ENCODE peak calls at places on chromosomes 12 and 14, in eight cellular contexts. A, F, G, P, H, I, D and X are unnamed samples.

GRCh38 chr14:95226801-95227200 is 69.5 kb upstream of the DICER1 start:
- DNase-seq in A (no peak), F (no peak), G (no peak), P (no peak), H (no peak), I (no peak), D (peak; percentile 76), X (no peak)

GRCh38 chr12:58914457-58914856 is 5.8 kb downstream of the LRIG3 start:
- DNase-seq in A (no peak), F (no peak), G (no peak), P (no peak), H (no peak), I (no peak), D (no peak), X (no peak)

GRCh38 chr12:93177208-93178153 is 200.2 kb upstream of the NUDT4 start:
- DNase-seq in A (peak; percentile 85), F (no peak), G (no peak), P (no peak), H (no peak), I (no peak), D (no peak), X (no peak)

GRCh38 chr12:2376855-2377657 is 324.3 kb downstream of the CACNA1C start:
- DNase-seq in A (no peak), F (no peak), G (no peak), P (no peak), H (no peak), I (no peak), D (no peak), X (no peak)

GRCh38 chr12:126582231-126582630 is 1517.0 kb downstream of the AACS start:
- DNase-seq in A (peak; percentile 0), F (peak; percentile 58), G (no peak), P (no peak), H (peak; percentile 53), I (no peak), D (peak; percentile 1), X (no peak)

GRCh38 chr14:72164420-72165150 is 232.4 kb downstream of the RGS6 start:
- DNase-seq in A (no peak), F (no peak), G (no peak), P (no peak), H (no peak), I (no peak), D (no peak), X (no peak)

GRCh38 chr12:6724409-6724797 is 557 bp downstream of the COPS7A start:
- DNase-seq in A (no peak), F (peak; percentile 16), G (peak; percentile 11), P (no peak), H (peak; percentile 26), I (no peak), D (no peak), X (peak; percentile 25)

GRCh38 chr12:62714409-62715075 is 220.4 kb downstream of the PPM1H start:
- DNase-seq in A (no peak), F (no peak), G (peak; percentile 49), P (no peak), H (no peak), I (peak; percentile 53), D (no peak), X (no peak)

GRCh38 chr14:48333221-48333910 is 658.0 kb upstream of the MDGA2 start:
- DNase-seq in A (no peak), F (no peak), G (no peak), P (no peak), H (no peak), I (no peak), D (no peak), X (no peak)

GRCh38 chr12:70692681-70693288 is 55.6 kb upstream of the PTPRB start:
- DNase-seq in A (peak; percentile 72), F (no peak), G (no peak), P (no peak), H (no peak), I (peak; percentile 44), D (no peak), X (no peak)

GRCh38 chr14:89621009-89621421 is 204.0 kb upstream of the FOXN3 start:
- DNase-seq in A (no peak), F (no peak), G (no peak), P (no peak), H (no peak), I (no peak), D (no peak), X (no peak)

GRCh38 chr12:52214421-52214802 is 18.6 kb upstream of the KRT7 start:
- DNase-seq in A (no peak), F (peak; percentile 58), G (no peak), P (no peak), H (no peak), I (no peak), D (no peak), X (no peak)

GRCh38 chr12:2317819-2318218 is 265.0 kb downstream of the CACNA1C start:
- DNase-seq in A (no peak), F (no peak), G (no peak), P (no peak), H (no peak), I (no peak), D (no peak), X (no peak)

GRCh38 chr14:83558946-83559345 is 1971.0 kb upstream of the FLRT2 start:
- DNase-seq in A (peak; percentile 23), F (no peak), G (no peak), P (no peak), H (no peak), I (no peak), D (no peak), X (no peak)

GRCh38 chr12:113135178-113136127 is at the start of gene RASAL1:
- DNase-seq in A (no peak), F (peak; percentile 100), G (no peak), P (peak; percentile 35), H (peak; percentile 35), I (no peak), D (no peak), X (no peak)
- TF ChIP-seq CTCF in A (no peak), F (peak; percentile 97), G (no peak), P (no peak), H (peak; percentile 52), I (no peak), D (peak; percentile 72), X (no peak)

GRCh38 chr14:57871487-57872080 is 5.7 kb upstream of the SLC35F4 start:
- DNase-seq in A (peak; percentile 60), F (peak; percentile 57), G (no peak), P (no peak), H (no peak), I (peak; percentile 73), D (peak; percentile 29), X (no peak)
- TF ChIP-seq CTCF in A (peak; percentile 83), F (peak; percentile 59), G (peak; percentile 51), P (peak; percentile 19), H (peak; percentile 30), I (peak; percentile 96), D (peak; percentile 81), X (no peak)

GRCh38 chr12:121209629-121210572 is at the start of gene P2RX4:
- DNase-seq in A (peak; percentile 71), F (peak; percentile 92), G (peak; percentile 77), P (peak; percentile 84), H (peak; percentile 89), I (peak; percentile 70), D (no peak), X (peak; percentile 83)
- TF ChIP-seq CTCF in A (no peak), F (peak; percentile 33), G (peak; percentile 27), P (no peak), H (no peak), I (no peak), D (peak; percentile 21), X (no peak)

GRCh38 chr12:121223283-121223946 is 13.5 kb downstream of the P2RX4 start:
- DNase-seq in A (peak; percentile 38), F (peak; percentile 40), G (no peak), P (no peak), H (no peak), I (no peak), D (no peak), X (no peak)
- TF ChIP-seq CTCF in A (peak; percentile 59), F (peak; percentile 28), G (no peak), P (no peak), H (peak; percentile 21), I (peak; percentile 12), D (peak; percentile 28), X (no peak)

GRCh38 chr14:51554953-51555352 is 96.8 kb upstream of the FRMD6 start:
- DNase-seq in A (peak; percentile 67), F (no peak), G (no peak), P (no peak), H (no peak), I (peak; percentile 79), D (no peak), X (no peak)

GRCh38 chr14:51554339-51554920 is 97.3 kb upstream of the FRMD6 start:
- DNase-seq in A (peak; percentile 83), F (no peak), G (no peak), P (no peak), H (no peak), I (peak; percentile 97), D (peak; percentile 88), X (no peak)

GRCh38 chr14:51552768-51553426 is 98.8 kb upstream of the FRMD6 start:
- DNase-seq in A (no peak), F (peak; percentile 24), G (no peak), P (peak; percentile 11), H (no peak), I (no peak), D (no peak), X (no peak)

GRCh38 chr14:51548187-51548586 is 103.5 kb upstream of the FRMD6 start:
- DNase-seq in A (no peak), F (no peak), G (no peak), P (no peak), H (no peak), I (no peak), D (no peak), X (no peak)

GRCh38 chr14:51552275-51552674 is 99.4 kb upstream of the FRMD6 start:
- DNase-seq in A (no peak), F (no peak), G (no peak), P (no peak), H (no peak), I (no peak), D (no peak), X (no peak)
- TF ChIP-seq CTCF in A (no peak), F (no peak), G (no peak), P (no peak), H (no peak), I (no peak), D (peak; percentile 48), X (no peak)

GRCh38 chr14:52146504-52146903 is 77.6 kb upstream of the NID2 start:
- DNase-seq in A (peak; percentile 52), F (no peak), G (no peak), P (no peak), H (no peak), I (no peak), D (no peak), X (no peak)
- TF ChIP-seq CTCF in A (peak; percentile 54), F (no peak), G (no peak), P (no peak), H (no peak), I (peak; percentile 31), D (peak; percentile 12), X (no peak)